ENCODE peak calls at places on chromosomes 6 and 20, in four cellular contexts. J is K562, Y is SJSA1, N is lung. F is an unnamed sample. For H3K36me3, the result is how much of the 10 kb centered on the place peaks cover.

GRCh38 chr20:728022-728944 is 40.0 kb downstream of the SLC52A3 start:
- DNase-seq in N (no peak), J (peak), Y (peak), F (peak)

GRCh38 chr20:35947489-35947888 is 6.8 kb downstream of the SCAND1 start:
- DNase-seq in N (no peak), J (no peak), Y (peak), F (no peak)

GRCh38 chr6:170026272-170027110 is 264.4 kb downstream of the DLL1 start:
- DNase-seq in J (no peak), N (peak), Y (no peak), F (peak)

GRCh38 chr6:123994891-123995635 is 191.4 kb downstream of the NKAIN2 start:
- DNase-seq in Y (no peak), J (no peak), N (no peak), F (no peak)

GRCh38 chr20:7327815-7328214 is 560.3 kb downstream of the BMP2 start:
- DNase-seq in Y (no peak), J (no peak), N (no peak), F (no peak)

GRCh38 chr6:26195924-26196845 is 109.0 kb downstream of the HFE start:
- DNase-seq in J (no peak), Y (peak), N (no peak), F (no peak)

GRCh38 chr6:42224222-42225042 is 6.8 kb upstream of the MRPS10 start:
- DNase-seq in Y (peak), J (no peak), N (no peak), F (no peak)

GRCh38 chr6:10521104-10521808 is at the start of gene GCNT2:
- DNase-seq in N (peak), J (no peak), Y (peak), F (no peak)

GRCh38 chr6:160986831-160987230 is 4.7 kb upstream of the MAP3K4 start:
- DNase-seq in N (no peak), Y (no peak), J (no peak), F (no peak)

GRCh38 chr20:34083137-34083536 is 28.9 kb downstream of the EIF2S2 start:
- DNase-seq in N (peak), Y (no peak), J (peak), F (peak)

GRCh38 chr20:63635431-63636141 is 8.7 kb upstream of the GMEB2 start:
- DNase-seq in N (no peak), J (no peak), Y (no peak), F (no peak)

GRCh38 chr6:159107451-159108260 is 61.5 kb upstream of the FNDC1 start:
- DNase-seq in Y (no peak), N (no peak), J (no peak), F (no peak)

GRCh38 chr20:25203089-25203488 is 7.6 kb downstream of the ENTPD6 start:
- DNase-seq in Y (no peak), N (no peak), J (no peak), F (no peak)

GRCh38 chr20:54668271-54669053 is 193.1 kb downstream of the DOK5 start:
- DNase-seq in J (peak), N (no peak), Y (peak), F (no peak)

GRCh38 chr6:121597654-121598053 is 162.2 kb downstream of the GJA1 start:
- DNase-seq in N (no peak), Y (peak), J (no peak), F (no peak)

GRCh38 chr6:32116674-32117073 is 7.5 kb upstream of the TNXB start:
- DNase-seq in J (peak), N (no peak), Y (no peak), F (no peak)

GRCh38 chr6:105209950-105210706 is 30.3 kb upstream of the POPDC3 start:
- DNase-seq in J (no peak), Y (peak), N (no peak), F (no peak)

GRCh38 chr6:92174398-92175073 is 1244.8 kb downstream of the EPHA7 start:
- DNase-seq in Y (no peak), J (no peak), N (no peak), F (no peak)

GRCh38 chr20:20895537-20895936 is 183.1 kb upstream of the RALGAPA2 start:
- DNase-seq in Y (no peak), J (no peak), N (no peak), F (no peak)

GRCh38 chr20:20892328-20892727 is 179.9 kb upstream of the RALGAPA2 start:
- DNase-seq in J (no peak), N (no peak), Y (no peak), F (no peak)

GRCh38 chr20:20894280-20894679 is 181.8 kb upstream of the RALGAPA2 start:
- DNase-seq in J (no peak), Y (no peak), N (no peak), F (no peak)

GRCh38 chr20:20894753-20895152 is 182.3 kb upstream of the RALGAPA2 start:
- DNase-seq in N (no peak), J (no peak), Y (no peak), F (no peak)

GRCh38 chr20:20897922-20898321 is 185.5 kb upstream of the RALGAPA2 start:
- DNase-seq in N (peak), Y (no peak), J (no peak), F (no peak)
- H3K27ac ChIP-seq in N (no peak), Y (no peak), J (no peak), F (no peak)

GRCh38 chr6:138430361-138431145 is 26.5 kb downstream of the HEBP2 start:
- DNase-seq in J (no peak), N (no peak), Y (no peak), F (no peak)
- H3K4me3 ChIP-seq in J (no peak), N (no peak), Y (no peak), F (no peak)

GRCh38 chr20:41124451-41125094 is 12.8 kb upstream of the PLCG1 start:
- DNase-seq in J (no peak), Y (no peak), N (no peak), F (no peak)

GRCh38 chr20:41119593-41120561 is 17.5 kb upstream of the PLCG1 start:
- DNase-seq in Y (no peak), J (no peak), N (no peak), F (no peak)

GRCh38 chr20:41123636-41124035 is 13.7 kb upstream of the PLCG1 start:
- DNase-seq in Y (no peak), J (no peak), N (no peak), F (no peak)

GRCh38 chr20:41118632-41119031 is 18.7 kb upstream of the PLCG1 start:
- DNase-seq in N (no peak), J (no peak), Y (no peak), F (no peak)

GRCh38 chr20:41121399-41121798 is 15.9 kb upstream of the PLCG1 start:
- DNase-seq in Y (no peak), N (no peak), J (no peak), F (no peak)
- H3K36me3 ChIP-seq in Y (half or more), N (under half), J (half or more), F (half or more)

GRCh38 chr6:110930795-110931194 is 27.7 kb upstream of the GTF3C6 start:
- DNase-seq in J (no peak), Y (no peak), N (no peak), F (no peak)

GRCh38 chr6:110935171-110935570 is 23.3 kb upstream of the GTF3C6 start:
- DNase-seq in J (no peak), Y (no peak), N (no peak), F (no peak)

GRCh38 chr6:110934499-110934898 is 24.0 kb upstream of the GTF3C6 start:
- DNase-seq in Y (no peak), J (no peak), N (no peak), F (no peak)

GRCh38 chr6:110938176-110938575 is 20.3 kb upstream of the GTF3C6 start:
- DNase-seq in J (no peak), Y (no peak), N (no peak), F (no peak)

GRCh38 chr6:110933913-110934312 is 24.6 kb upstream of the GTF3C6 start:
- DNase-seq in Y (no peak), J (no peak), N (no peak), F (no peak)
- H3K27ac ChIP-seq in Y (no peak), J (no peak), N (no peak), F (no peak)

DNA sequence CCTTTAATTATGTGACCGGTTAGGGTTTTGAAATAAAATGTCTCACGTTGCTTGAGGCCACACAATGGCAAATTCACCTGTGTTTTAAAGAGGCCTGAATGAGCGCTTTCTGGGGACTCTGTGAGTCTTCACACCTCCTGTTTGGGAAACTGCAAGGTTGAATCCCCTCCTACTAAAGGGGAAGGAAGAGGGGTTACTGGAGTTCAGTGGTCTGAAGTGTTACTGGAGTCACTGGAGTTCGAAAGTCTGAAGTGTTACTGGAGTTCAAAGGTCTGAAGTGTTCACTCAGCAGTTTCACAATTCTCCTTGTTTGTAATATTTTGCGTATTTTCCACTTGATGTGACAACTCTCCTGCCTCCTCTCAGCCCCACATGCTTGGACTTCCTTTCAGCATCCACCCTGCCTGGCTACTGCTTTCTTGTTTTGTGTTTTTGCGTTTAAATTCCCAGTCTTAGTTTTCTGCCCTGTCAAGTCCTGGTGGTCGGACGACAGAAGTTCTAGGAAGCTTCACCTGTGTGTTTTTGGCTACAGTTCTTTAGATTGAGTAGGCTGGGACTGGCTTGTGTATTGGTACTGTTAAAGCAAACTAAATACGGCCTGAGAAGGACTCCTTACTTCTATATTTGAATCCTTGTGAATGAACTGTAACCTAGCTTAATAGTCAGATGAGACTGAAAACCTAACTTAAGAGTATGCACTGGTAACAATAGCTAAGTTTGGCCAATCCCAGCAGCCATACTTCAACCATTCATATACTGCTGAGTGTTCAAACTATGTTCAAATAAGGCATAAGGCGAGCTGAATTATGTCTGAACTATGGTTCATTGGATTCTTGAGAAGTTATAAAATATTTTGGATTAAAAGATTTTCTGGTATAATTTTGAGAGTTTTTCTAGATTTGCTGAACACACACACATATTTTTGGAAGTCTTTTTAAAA is 2.0 kb downstream of the SMPDL3A start:
- DNase-seq in Y (no peak), N (no peak), J (no peak), F (no peak)
- H3K4me3 ChIP-seq in Y (no peak), N (no peak), J (no peak), F (peak)

GRCh38 chr6:90180526-90180925 is 116.1 kb downstream of the BACH2 start:
- DNase-seq in Y (no peak), N (no peak), J (no peak), F (no peak)

GRCh38 chr6:90175627-90176538 is 120.8 kb downstream of the BACH2 start:
- DNase-seq in N (no peak), Y (peak), J (no peak), F (no peak)

GRCh38 chr6:90178294-90178678 is 118.4 kb downstream of the BACH2 start:
- DNase-seq in N (no peak), J (no peak), Y (peak), F (no peak)

GRCh38 chr6:90177544-90178293 is 118.9 kb downstream of the BACH2 start:
- DNase-seq in Y (no peak), N (no peak), J (no peak), F (no peak)

DNA sequence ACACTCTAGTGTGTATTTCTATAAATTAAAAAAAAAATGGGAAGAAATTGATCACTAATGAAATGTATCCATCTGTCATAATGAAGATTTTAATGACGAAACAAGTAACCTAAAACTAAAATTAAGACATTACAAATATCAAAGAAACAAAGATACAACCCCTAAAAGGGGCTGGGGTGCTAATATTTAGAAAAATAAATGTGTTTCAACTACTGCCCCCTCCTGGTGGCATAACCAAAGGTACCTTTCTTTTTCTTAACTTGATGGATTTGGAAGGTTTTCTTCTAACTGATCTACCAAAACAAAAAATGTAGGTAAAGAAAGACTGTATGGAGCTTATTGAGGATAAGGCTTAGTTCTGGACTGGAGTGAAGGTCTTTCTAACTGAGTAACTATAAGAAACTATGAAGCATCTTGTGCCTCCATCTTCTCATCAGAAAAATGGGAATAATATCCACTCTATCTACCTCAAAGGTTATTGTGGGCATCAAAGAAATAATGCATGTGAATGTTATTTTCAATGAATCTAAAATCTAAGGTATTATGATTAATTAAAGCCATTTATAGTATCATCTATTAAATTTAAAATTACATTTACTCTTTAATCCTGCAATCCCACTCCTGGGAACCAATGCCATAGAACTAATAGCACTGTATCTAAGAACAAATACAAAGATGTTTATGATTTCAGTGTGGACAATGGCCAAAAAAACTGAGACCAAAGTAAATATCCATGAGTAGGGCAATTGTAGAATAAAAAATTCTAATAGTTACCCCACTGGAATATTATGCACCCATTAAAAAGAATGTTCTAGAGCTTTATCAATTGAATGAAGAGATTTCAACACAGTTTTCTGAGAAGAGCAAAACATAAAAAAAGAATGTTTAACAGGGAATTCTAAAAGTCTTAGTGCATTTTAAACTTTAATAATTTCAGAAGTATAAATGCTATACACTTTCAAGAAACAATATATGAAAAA is 117.2 kb downstream of the BACH2 start:
- DNase-seq in J (no peak), Y (peak), N (no peak), F (no peak)
- H3K36me3 ChIP-seq in J (under half), Y (under half), N (under half), F (under half)

GRCh38 chr6:30766461-30767157 is 22.3 kb upstream of the IER3 start:
- DNase-seq in Y (no peak), N (no peak), J (no peak), F (no peak)

GRCh38 chr6:30769088-30769852 is 24.9 kb upstream of the IER3 start:
- DNase-seq in N (peak), Y (peak), J (peak), F (no peak)

GRCh38 chr6:30768634-30769087 is 24.3 kb upstream of the IER3 start:
- DNase-seq in Y (no peak), N (no peak), J (no peak), F (no peak)

GRCh38 chr6:30767158-30767943 is 23.0 kb upstream of the IER3 start:
- DNase-seq in Y (no peak), J (peak), N (no peak), F (no peak)

GRCh38 chr6:30767944-30768301 is 23.6 kb upstream of the IER3 start:
- DNase-seq in J (no peak), Y (no peak), N (no peak), F (no peak)
- H3K27ac ChIP-seq in J (peak), Y (no peak), N (no peak), F (peak)

DNA sequence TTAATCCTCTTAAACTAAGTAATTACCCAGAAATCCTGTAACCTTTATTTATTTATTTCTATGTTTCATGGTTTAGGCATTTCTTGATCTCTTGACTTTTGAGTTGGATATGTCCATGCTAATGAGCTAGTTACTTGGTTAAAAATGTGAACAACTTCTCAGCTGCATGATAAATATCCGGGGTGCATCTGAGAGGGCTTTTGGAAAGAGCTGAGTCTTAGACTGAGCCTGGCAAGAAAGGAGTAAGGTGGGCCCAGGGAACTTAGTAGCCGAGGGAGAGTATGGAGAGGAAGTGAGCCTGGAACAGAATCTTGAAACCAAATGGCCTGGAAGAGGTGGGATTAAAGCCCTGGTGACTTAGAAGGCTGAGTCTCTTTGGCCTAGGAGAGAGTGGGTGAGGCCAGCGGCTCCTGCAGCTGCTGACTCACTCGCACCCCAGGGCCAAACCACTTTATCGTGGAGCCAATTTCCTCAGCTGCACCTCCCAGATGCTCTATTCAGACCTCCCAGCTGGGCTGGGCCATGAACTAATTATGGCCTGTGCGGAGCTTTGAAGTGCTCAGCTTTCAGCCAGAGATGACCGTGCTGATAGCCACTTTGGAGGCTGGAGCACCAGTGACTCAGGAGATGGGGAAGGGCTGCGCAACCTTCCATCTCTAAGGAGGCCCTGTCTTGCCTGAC is 19.1 kb downstream of the TGM3 start:
- DNase-seq in Y (peak), N (no peak), J (peak), F (no peak)
- H3K4me3 ChIP-seq in Y (no peak), N (no peak), J (no peak), F (no peak)

GRCh38 chr20:38001981-38002380 is 31.3 kb downstream of the TTI1 start:
- DNase-seq in J (peak), Y (no peak), N (no peak), F (no peak)
- H3K36me3 ChIP-seq in J (half or more), Y (half or more), N (under half), F (half or more)

GRCh38 chr20:49907405-49908257 is 7.7 kb downstream of the SPATA2 start:
- DNase-seq in J (no peak), Y (no peak), N (no peak), F (no peak)
- H3K27ac ChIP-seq in J (no peak), Y (no peak), N (no peak), F (no peak)

F was measured in pancreas.